ENCODE peak calls at places on chromosome 3, in six cellular contexts. G is GM06990; T is CD8-positive, alpha-beta T cell; B is astrocyte of the cerebellum; V is endodermal cell; N is progenitor cell of endocrine pancreas. K is an unnamed sample.
A peak's percentile ranks its signal among the peaks of the same experiment; 100 is the strongest.

GRCh38 chr3:133821767-133822638 is 16.4 kb downstream of the SRPRB start:
- DNase-seq in G (no peak), T (no peak), B (no peak), V (peak; percentile 75), N (no peak), K (no peak)

GRCh38 chr3:1962531-1963090 is 136.1 kb upstream of the CNTN4 start:
- DNase-seq in G (no peak), T (no peak), B (no peak), V (no peak), N (no peak), K (no peak)

GRCh38 chr3:142263126-142263525 is 37.7 kb upstream of the GK5 start:
- DNase-seq in G (no peak), T (no peak), B (no peak), V (no peak), N (no peak), K (no peak)

GRCh38 chr3:186413615-186414415 is 51.8 kb upstream of the DGKG start:
- DNase-seq in G (peak; percentile 52), T (no peak), B (no peak), V (peak; percentile 74), N (peak; percentile 30), K (peak; percentile 8)

GRCh38 chr3:180646187-180646790 is 33.0 kb downstream of the CCDC39 start:
- DNase-seq in G (no peak), T (no peak), B (no peak), V (no peak), N (no peak), K (no peak)

GRCh38 chr3:196377321-196377720 is 39.1 kb upstream of the TM4SF19 start:
- DNase-seq in G (no peak), T (no peak), B (no peak), V (no peak), N (no peak), K (no peak)

GRCh38 chr3:123015596-123015995 is 12.0 kb downstream of the SEMA5B start:
- DNase-seq in G (no peak), T (no peak), B (no peak), V (no peak), N (no peak), K (no peak)

GRCh38 chr3:189365609-189366564 is 194.1 kb downstream of the TPRG1 start:
- DNase-seq in G (no peak), T (no peak), B (peak; percentile 6), V (no peak), N (no peak), K (no peak)

GRCh38 chr3:40877651-40878463 is 321.4 kb upstream of the CTNNB1 start:
- DNase-seq in G (no peak), T (no peak), B (peak; percentile 98), V (no peak), N (no peak), K (no peak)

GRCh38 chr3:198079771-198080520 is 119.9 kb downstream of the LMLN start:
- DNase-seq in G (no peak), T (peak; percentile 37), B (no peak), V (no peak), N (no peak), K (no peak)

GRCh38 chr3:43413676-43414368 is 127.5 kb downstream of the SNRK start:
- DNase-seq in G (no peak), T (no peak), B (no peak), V (no peak), N (no peak), K (no peak)

GRCh38 chr3:67920311-67920710 is 265.9 kb upstream of the SUCLG2 start:
- DNase-seq in G (no peak), T (no peak), B (no peak), V (no peak), N (no peak), K (no peak)

GRCh38 chr3:64220161-64220560 is 5.1 kb downstream of the PRICKLE2 start:
- DNase-seq in G (no peak), T (no peak), B (no peak), V (no peak), N (no peak), K (no peak)

GRCh38 chr3:53092942-53093341 is 37.3 kb downstream of the RFT1 start:
- DNase-seq in G (no peak), T (no peak), B (no peak), V (no peak), N (no peak), K (no peak)

GRCh38 chr3:160661660-160662059 is 15.3 kb upstream of the ARL14 start:
- DNase-seq in G (no peak), T (no peak), B (peak; percentile 20), V (no peak), N (no peak), K (no peak)

GRCh38 chr3:194773216-194773615 is 87.5 kb downstream of the FAM43A start:
- DNase-seq in G (no peak), T (no peak), B (no peak), V (peak; percentile 45), N (no peak), K (no peak)

GRCh38 chr3:81483046-81483445 is 278.4 kb downstream of the GBE1 start:
- DNase-seq in G (no peak), T (no peak), B (no peak), V (no peak), N (no peak), K (no peak)

GRCh38 chr3:127053979-127054378 is 71.1 kb downstream of the PLXNA1 start:
- DNase-seq in G (no peak), T (no peak), B (no peak), V (no peak), N (no peak), K (no peak)

GRCh38 chr3:127050733-127051132 is 67.8 kb downstream of the PLXNA1 start:
- DNase-seq in G (no peak), T (no peak), B (no peak), V (no peak), N (no peak), K (no peak)

GRCh38 chr3:127053026-127053425 is 70.1 kb downstream of the PLXNA1 start:
- DNase-seq in G (no peak), T (no peak), B (no peak), V (no peak), N (no peak), K (no peak)

GRCh38 chr3:127053450-127053849 is 70.5 kb downstream of the PLXNA1 start:
- DNase-seq in G (no peak), T (no peak), B (no peak), V (no peak), N (no peak), K (no peak)

DNA sequence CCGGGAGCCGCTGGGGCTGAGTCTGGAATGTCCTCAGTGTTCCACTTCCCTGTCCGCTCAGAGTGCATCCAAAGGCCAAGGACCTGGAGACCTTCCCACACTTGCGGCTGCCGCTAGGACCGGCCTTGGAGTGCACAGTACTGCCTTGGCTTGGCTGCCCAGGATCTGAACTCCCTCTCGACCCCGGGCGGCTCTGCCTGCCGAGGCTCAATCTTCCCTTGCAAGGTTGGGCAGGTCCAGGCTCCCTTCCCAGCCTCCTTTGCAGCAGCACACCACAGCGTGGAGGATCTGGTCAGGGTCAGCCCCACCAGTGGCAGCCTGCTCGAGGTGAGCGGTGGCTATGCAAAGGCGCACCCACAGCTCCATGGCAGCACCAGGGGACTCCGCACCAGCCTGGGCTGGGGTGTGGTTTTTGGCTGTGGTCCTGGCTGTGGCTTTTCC is 69.2 kb downstream of the PLXNA1 start:
- DNase-seq in G (no peak), T (no peak), B (no peak), V (no peak), N (no peak), K (no peak)
- TF ChIP-seq CTCF in G (no peak), T (no peak), B (no peak), V (no peak), N (no peak), K (no peak)

DNA sequence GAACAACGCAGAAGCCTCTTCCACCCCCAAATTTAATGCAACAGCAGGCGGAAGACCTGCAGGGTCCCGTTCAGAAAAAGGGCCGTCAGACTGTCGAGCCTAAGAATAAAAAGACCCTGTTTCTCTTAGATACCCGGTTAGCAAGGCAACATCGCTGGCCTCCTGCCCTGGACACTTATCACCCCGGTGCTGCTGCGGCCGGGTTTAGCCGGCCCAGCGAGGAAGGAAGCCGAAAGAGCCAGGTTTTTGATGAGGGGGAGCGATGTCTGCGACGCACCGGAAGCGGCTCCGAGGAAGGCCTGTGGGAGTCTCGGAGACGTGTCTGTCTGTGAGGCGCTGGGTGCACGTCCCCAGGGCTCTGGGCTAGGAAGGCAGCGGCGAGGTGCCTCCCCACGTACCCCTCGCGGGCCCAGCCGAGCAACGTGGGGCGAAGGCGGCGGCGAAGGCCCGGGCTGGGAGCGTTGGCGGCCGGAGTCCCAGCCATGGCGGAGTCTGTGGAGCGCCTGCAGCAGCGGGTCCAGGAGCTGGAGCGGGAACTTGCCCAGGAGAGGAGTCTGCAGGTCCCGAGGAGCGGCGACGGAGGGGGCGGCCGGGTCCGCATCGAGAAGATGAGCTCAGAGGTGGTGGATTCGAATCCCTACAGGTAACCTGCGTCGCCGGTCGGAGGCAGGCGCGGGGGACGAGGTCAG is at the start of gene UBA5:
- DNase-seq in G (peak; percentile 87), T (peak; percentile 70), B (no peak), V (peak; percentile 87), N (peak; percentile 24), K (no peak)
- TF ChIP-seq CTCF in G (no peak), T (no peak), B (no peak), V (no peak), N (no peak), K (no peak)

GRCh38 chr3:16204751-16205150 is 30.3 kb downstream of the GALNT15 start:
- DNase-seq in G (no peak), T (no peak), B (no peak), V (no peak), N (no peak), K (no peak)

GRCh38 chr3:16203671-16204629 is 29.5 kb downstream of the GALNT15 start:
- DNase-seq in G (no peak), T (no peak), B (no peak), V (no peak), N (no peak), K (no peak)

GRCh38 chr3:16203031-16203430 is 28.6 kb downstream of the GALNT15 start:
- DNase-seq in G (no peak), T (no peak), B (peak; percentile 24), V (no peak), N (no peak), K (no peak)

GRCh38 chr3:16200411-16200810 is 25.9 kb downstream of the GALNT15 start:
- DNase-seq in G (no peak), T (no peak), B (peak; percentile 22), V (no peak), N (no peak), K (no peak)

DNA sequence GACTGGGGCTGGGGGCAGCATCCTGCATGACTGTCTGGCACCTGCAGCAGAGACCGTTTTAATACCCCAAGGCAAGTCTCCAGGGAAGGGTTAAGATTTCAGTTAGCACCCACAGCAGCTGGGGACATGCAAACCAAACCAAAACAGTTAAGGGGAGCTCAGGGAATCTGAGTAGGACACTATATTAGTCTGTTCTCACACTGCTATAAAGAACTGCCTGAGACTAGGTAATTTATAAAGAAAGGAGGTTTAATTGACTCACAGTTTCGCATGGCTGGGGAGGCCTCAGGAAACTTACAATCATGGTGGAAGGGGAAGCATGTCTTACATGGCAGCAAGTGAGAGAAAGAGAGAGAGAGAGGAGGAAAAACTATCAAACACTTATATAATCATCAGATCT is 25.3 kb downstream of the GALNT15 start:
- DNase-seq in G (no peak), T (no peak), B (no peak), V (no peak), N (no peak), K (no peak)
- TF ChIP-seq CTCF in G (no peak), T (no peak), B (no peak), V (no peak), N (no peak), K (no peak)

DNA sequence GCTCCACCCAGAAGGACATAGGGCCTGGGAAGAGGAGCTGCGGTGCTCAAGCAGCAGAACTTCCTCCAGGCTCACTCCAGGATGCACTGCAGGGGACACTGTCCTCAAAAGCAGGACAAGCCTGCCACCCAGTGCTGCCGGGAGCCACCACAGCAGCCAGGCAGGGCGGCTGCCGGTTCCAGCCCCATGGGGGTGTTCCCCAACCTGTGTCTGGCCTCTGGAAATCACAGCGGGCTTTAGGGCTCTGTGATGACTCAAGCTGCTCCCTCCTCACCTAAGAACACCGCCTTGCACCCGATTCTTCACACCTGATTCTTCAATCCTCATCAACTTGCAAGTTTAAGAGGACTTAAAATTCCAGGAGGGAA is 71.9 kb upstream of the SLC6A11 start:
- DNase-seq in G (no peak), T (no peak), B (no peak), V (peak; percentile 89), N (no peak), K (no peak)
- TF ChIP-seq CTCF in G (peak; percentile 7), T (no peak), B (no peak), V (peak; percentile 66), N (peak; percentile 29), K (peak; percentile 8)